ENCODE peak calls at places on chromosomes 2 and 18, in ten cellular contexts. One of them, this sample, is unnamed. For H3K9me3, the result is how much of the 10 kb centered on the place peaks cover.

GRCh38 chr2:6955523-6956136 is 38.4 kb downstream of the RNF144A start:
- DNase-seq in RWPE2: no peak
- DNase-seq in right cardiac atrium: no peak
- DNase-seq in GM23248: peak
- DNase-seq in SK-N-SH: no peak
- DNase-seq in IMR-90: no peak
- DNase-seq in upper lobe of right lung: no peak
- DNase-seq in CD8-positive, alpha-beta memory T cell: no peak
- DNase-seq in ascending aorta: no peak
- DNase-seq in thoracic aorta: no peak
- DNase-seq in this sample: no peak

GRCh38 chr2:132651115-132652099 is 18.6 kb downstream of the LYPD1 start:
- DNase-seq in RWPE2: no peak
- DNase-seq in right cardiac atrium: no peak
- DNase-seq in GM23248: peak
- DNase-seq in SK-N-SH: peak
- DNase-seq in IMR-90: peak
- DNase-seq in upper lobe of right lung: no peak
- DNase-seq in CD8-positive, alpha-beta memory T cell: no peak
- DNase-seq in ascending aorta: no peak
- DNase-seq in thoracic aorta: no peak
- DNase-seq in this sample: no peak

GRCh38 chr2:222900354-222900753 is 39.5 kb downstream of the ACSL3 start:
- DNase-seq in RWPE2: no peak
- DNase-seq in right cardiac atrium: no peak
- DNase-seq in GM23248: peak
- DNase-seq in SK-N-SH: no peak
- DNase-seq in IMR-90: peak
- DNase-seq in upper lobe of right lung: no peak
- DNase-seq in CD8-positive, alpha-beta memory T cell: no peak
- DNase-seq in ascending aorta: no peak
- DNase-seq in thoracic aorta: no peak
- DNase-seq in this sample: no peak

GRCh38 chr2:179255129-179255528 is 9.5 kb downstream of the SESTD1 start:
- DNase-seq in RWPE2: no peak
- DNase-seq in right cardiac atrium: no peak
- DNase-seq in GM23248: no peak
- DNase-seq in SK-N-SH: no peak
- DNase-seq in IMR-90: no peak
- DNase-seq in upper lobe of right lung: no peak
- DNase-seq in CD8-positive, alpha-beta memory T cell: no peak
- DNase-seq in ascending aorta: no peak
- DNase-seq in thoracic aorta: no peak
- DNase-seq in this sample: no peak

GRCh38 chr18:55876254-55876653 is 288.3 kb upstream of the TCF4 start:
- DNase-seq in RWPE2: no peak
- DNase-seq in right cardiac atrium: no peak
- DNase-seq in GM23248: no peak
- DNase-seq in SK-N-SH: no peak
- DNase-seq in IMR-90: no peak
- DNase-seq in upper lobe of right lung: no peak
- DNase-seq in CD8-positive, alpha-beta memory T cell: no peak
- DNase-seq in ascending aorta: no peak
- DNase-seq in thoracic aorta: no peak
- DNase-seq in this sample: no peak

GRCh38 chr2:238264072-238264460 is 24.2 kb upstream of the HES6 start:
- DNase-seq in RWPE2: no peak
- DNase-seq in right cardiac atrium: no peak
- DNase-seq in GM23248: no peak
- DNase-seq in SK-N-SH: no peak
- DNase-seq in IMR-90: no peak
- DNase-seq in upper lobe of right lung: no peak
- DNase-seq in CD8-positive, alpha-beta memory T cell: no peak
- DNase-seq in ascending aorta: no peak
- DNase-seq in thoracic aorta: no peak
- DNase-seq in this sample: no peak

GRCh38 chr18:56799756-56800155 is 148.6 kb downstream of the WDR7 start:
- DNase-seq in RWPE2: no peak
- DNase-seq in right cardiac atrium: no peak
- DNase-seq in GM23248: peak
- DNase-seq in SK-N-SH: no peak
- DNase-seq in IMR-90: peak
- DNase-seq in upper lobe of right lung: no peak
- DNase-seq in CD8-positive, alpha-beta memory T cell: no peak
- DNase-seq in ascending aorta: no peak
- DNase-seq in thoracic aorta: no peak
- DNase-seq in this sample: no peak

GRCh38 chr18:56563568-56563967 is 74.8 kb downstream of the TXNL1 start:
- DNase-seq in RWPE2: no peak
- DNase-seq in right cardiac atrium: peak
- DNase-seq in GM23248: no peak
- DNase-seq in SK-N-SH: no peak
- DNase-seq in IMR-90: no peak
- DNase-seq in upper lobe of right lung: no peak
- DNase-seq in CD8-positive, alpha-beta memory T cell: no peak
- DNase-seq in ascending aorta: no peak
- DNase-seq in thoracic aorta: no peak
- DNase-seq in this sample: no peak

GRCh38 chr2:3257166-3257565 is 120.5 kb downstream of the EIPR1 start:
- DNase-seq in RWPE2: no peak
- DNase-seq in right cardiac atrium: no peak
- DNase-seq in GM23248: no peak
- DNase-seq in SK-N-SH: peak
- DNase-seq in IMR-90: peak
- DNase-seq in upper lobe of right lung: no peak
- DNase-seq in CD8-positive, alpha-beta memory T cell: no peak
- DNase-seq in ascending aorta: no peak
- DNase-seq in thoracic aorta: no peak
- DNase-seq in this sample: no peak

GRCh38 chr2:200472853-200473464 is 36.9 kb downstream of the KCTD18 start:
- DNase-seq in RWPE2: no peak
- DNase-seq in right cardiac atrium: no peak
- DNase-seq in GM23248: no peak
- DNase-seq in SK-N-SH: no peak
- DNase-seq in IMR-90: no peak
- DNase-seq in upper lobe of right lung: no peak
- DNase-seq in CD8-positive, alpha-beta memory T cell: no peak
- DNase-seq in ascending aorta: no peak
- DNase-seq in thoracic aorta: no peak
- DNase-seq in this sample: no peak

GRCh38 chr2:134245340-134245984 is 8.4 kb upstream of the MGAT5 start:
- DNase-seq in RWPE2: no peak
- DNase-seq in right cardiac atrium: peak
- DNase-seq in GM23248: peak
- DNase-seq in SK-N-SH: peak
- DNase-seq in IMR-90: peak
- DNase-seq in upper lobe of right lung: peak
- DNase-seq in CD8-positive, alpha-beta memory T cell: peak
- DNase-seq in ascending aorta: no peak
- DNase-seq in thoracic aorta: peak
- DNase-seq in this sample: peak

GRCh38 chr2:57902578-57902977 is 144.0 kb upstream of the VRK2 start:
- DNase-seq in RWPE2: no peak
- DNase-seq in right cardiac atrium: no peak
- DNase-seq in GM23248: no peak
- DNase-seq in SK-N-SH: no peak
- DNase-seq in IMR-90: no peak
- DNase-seq in upper lobe of right lung: no peak
- DNase-seq in CD8-positive, alpha-beta memory T cell: no peak
- DNase-seq in ascending aorta: no peak
- DNase-seq in thoracic aorta: no peak
- DNase-seq in this sample: no peak

GRCh38 chr2:240304746-240305161 is 130.7 kb upstream of the GPC1 start:
- DNase-seq in RWPE2: no peak
- DNase-seq in right cardiac atrium: no peak
- DNase-seq in GM23248: no peak
- DNase-seq in SK-N-SH: no peak
- DNase-seq in IMR-90: no peak
- DNase-seq in upper lobe of right lung: peak
- DNase-seq in CD8-positive, alpha-beta memory T cell: no peak
- DNase-seq in ascending aorta: no peak
- DNase-seq in thoracic aorta: no peak
- DNase-seq in this sample: no peak

GRCh38 chr18:79736846-79737245 is 57.2 kb downstream of the CTDP1 start:
- DNase-seq in RWPE2: peak
- DNase-seq in right cardiac atrium: peak
- DNase-seq in GM23248: no peak
- DNase-seq in SK-N-SH: no peak
- DNase-seq in IMR-90: no peak
- DNase-seq in upper lobe of right lung: peak
- DNase-seq in CD8-positive, alpha-beta memory T cell: peak
- DNase-seq in ascending aorta: no peak
- DNase-seq in thoracic aorta: no peak
- DNase-seq in this sample: no peak
- H3K9me3 ChIP-seq in RWPE2: under half
- H3K9me3 ChIP-seq in right cardiac atrium: under half
- H3K9me3 ChIP-seq in GM23248: under half
- H3K9me3 ChIP-seq in SK-N-SH: under half
- H3K9me3 ChIP-seq in IMR-90: under half
- H3K9me3 ChIP-seq in upper lobe of right lung: under half
- H3K9me3 ChIP-seq in CD8-positive, alpha-beta memory T cell: under half
- H3K9me3 ChIP-seq in ascending aorta: under half
- H3K9me3 ChIP-seq in thoracic aorta: under half
- H3K9me3 ChIP-seq in this sample: under half

GRCh38 chr2:160583823-160584537 is 90.4 kb upstream of the RBMS1 start:
- DNase-seq in RWPE2: no peak
- DNase-seq in right cardiac atrium: no peak
- DNase-seq in GM23248: no peak
- DNase-seq in SK-N-SH: no peak
- DNase-seq in IMR-90: no peak
- DNase-seq in upper lobe of right lung: no peak
- DNase-seq in CD8-positive, alpha-beta memory T cell: no peak
- DNase-seq in ascending aorta: no peak
- DNase-seq in thoracic aorta: no peak
- DNase-seq in this sample: no peak

GRCh38 chr2:160582481-160583161 is 89.0 kb upstream of the RBMS1 start:
- DNase-seq in RWPE2: no peak
- DNase-seq in right cardiac atrium: no peak
- DNase-seq in GM23248: peak
- DNase-seq in SK-N-SH: no peak
- DNase-seq in IMR-90: peak
- DNase-seq in upper lobe of right lung: no peak
- DNase-seq in CD8-positive, alpha-beta memory T cell: no peak
- DNase-seq in ascending aorta: no peak
- DNase-seq in thoracic aorta: no peak
- DNase-seq in this sample: no peak

GRCh38 chr2:160581448-160581847 is 87.8 kb upstream of the RBMS1 start:
- DNase-seq in RWPE2: no peak
- DNase-seq in right cardiac atrium: no peak
- DNase-seq in GM23248: no peak
- DNase-seq in SK-N-SH: no peak
- DNase-seq in IMR-90: no peak
- DNase-seq in upper lobe of right lung: no peak
- DNase-seq in CD8-positive, alpha-beta memory T cell: no peak
- DNase-seq in ascending aorta: no peak
- DNase-seq in thoracic aorta: no peak
- DNase-seq in this sample: no peak

GRCh38 chr2:160583162-160583522 is 89.5 kb upstream of the RBMS1 start:
- DNase-seq in RWPE2: no peak
- DNase-seq in right cardiac atrium: no peak
- DNase-seq in GM23248: peak
- DNase-seq in SK-N-SH: no peak
- DNase-seq in IMR-90: peak
- DNase-seq in upper lobe of right lung: no peak
- DNase-seq in CD8-positive, alpha-beta memory T cell: no peak
- DNase-seq in ascending aorta: no peak
- DNase-seq in thoracic aorta: no peak
- DNase-seq in this sample: no peak

DNA sequence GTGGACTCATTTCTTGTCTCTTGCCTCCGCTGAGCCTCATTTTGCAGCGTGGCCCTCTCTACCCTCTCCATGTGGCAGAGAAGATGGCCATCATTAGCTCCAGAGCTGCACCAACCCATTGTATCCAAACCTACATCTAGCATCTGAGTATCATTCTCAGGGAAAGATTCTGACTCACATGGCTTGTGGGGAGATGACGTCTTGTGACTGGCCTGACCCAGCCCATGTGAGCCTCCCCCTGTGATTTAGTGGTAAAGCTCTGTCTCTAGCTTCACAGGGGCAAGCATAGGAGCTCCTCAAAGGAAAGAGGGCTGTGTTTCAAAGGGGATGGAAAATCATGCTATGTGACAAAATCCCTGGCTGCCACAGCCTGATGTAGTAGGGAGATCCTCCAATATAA is 87.4 kb upstream of the RBMS1 start:
- DNase-seq in RWPE2: no peak
- DNase-seq in right cardiac atrium: no peak
- DNase-seq in GM23248: peak
- DNase-seq in SK-N-SH: no peak
- DNase-seq in IMR-90: peak
- DNase-seq in upper lobe of right lung: no peak
- DNase-seq in CD8-positive, alpha-beta memory T cell: no peak
- DNase-seq in ascending aorta: no peak
- DNase-seq in thoracic aorta: no peak
- DNase-seq in this sample: no peak
- H3K9me3 ChIP-seq in RWPE2: under half
- H3K9me3 ChIP-seq in right cardiac atrium: under half
- H3K9me3 ChIP-seq in GM23248: under half
- H3K9me3 ChIP-seq in SK-N-SH: under half
- H3K9me3 ChIP-seq in IMR-90: under half
- H3K9me3 ChIP-seq in upper lobe of right lung: under half
- H3K9me3 ChIP-seq in CD8-positive, alpha-beta memory T cell: under half
- H3K9me3 ChIP-seq in ascending aorta: under half
- H3K9me3 ChIP-seq in thoracic aorta: under half
- H3K9me3 ChIP-seq in this sample: under half

GRCh38 chr2:121069434-121069969 is 215.5 kb downstream of the TFCP2L1 start:
- DNase-seq in RWPE2: no peak
- DNase-seq in right cardiac atrium: no peak
- DNase-seq in GM23248: no peak
- DNase-seq in SK-N-SH: no peak
- DNase-seq in IMR-90: no peak
- DNase-seq in upper lobe of right lung: no peak
- DNase-seq in CD8-positive, alpha-beta memory T cell: no peak
- DNase-seq in ascending aorta: no peak
- DNase-seq in thoracic aorta: no peak
- DNase-seq in this sample: no peak
- H3K9me3 ChIP-seq in RWPE2: under half
- H3K9me3 ChIP-seq in right cardiac atrium: under half
- H3K9me3 ChIP-seq in GM23248: under half
- H3K9me3 ChIP-seq in SK-N-SH: under half
- H3K9me3 ChIP-seq in IMR-90: under half
- H3K9me3 ChIP-seq in upper lobe of right lung: under half
- H3K9me3 ChIP-seq in CD8-positive, alpha-beta memory T cell: under half
- H3K9me3 ChIP-seq in ascending aorta: under half
- H3K9me3 ChIP-seq in thoracic aorta: under half
- H3K9me3 ChIP-seq in this sample: under half

DNA sequence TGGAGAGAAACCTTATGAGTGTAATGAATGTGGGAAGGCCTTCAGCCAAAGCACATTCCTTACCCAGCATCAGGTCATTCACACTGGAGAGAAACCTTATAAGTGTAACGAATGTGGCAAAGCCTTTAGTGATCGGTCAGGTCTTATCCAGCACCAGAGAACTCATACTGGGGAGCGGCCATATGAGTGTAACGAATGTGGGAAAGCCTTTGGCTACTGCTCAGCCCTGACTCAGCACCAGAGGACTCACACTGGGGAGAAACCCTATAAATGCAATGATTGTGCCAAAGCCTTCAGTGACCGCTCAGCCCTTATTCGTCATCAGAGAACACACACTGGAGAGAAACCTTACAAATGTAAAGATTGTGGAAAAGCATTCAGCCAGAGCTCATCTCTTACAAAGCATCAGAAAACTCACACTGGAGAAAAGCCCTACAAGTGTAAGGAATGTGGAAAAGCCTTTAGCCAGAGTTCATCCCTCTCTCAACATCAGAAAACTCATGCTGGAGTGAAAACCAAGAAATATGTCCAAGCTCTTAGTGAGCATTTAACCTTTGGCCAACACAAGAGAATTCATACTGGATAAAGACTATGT is 7.8 kb downstream of the ZNF892 start:
- DNase-seq in RWPE2: no peak
- DNase-seq in right cardiac atrium: no peak
- DNase-seq in GM23248: peak
- DNase-seq in SK-N-SH: no peak
- DNase-seq in IMR-90: no peak
- DNase-seq in upper lobe of right lung: no peak
- DNase-seq in CD8-positive, alpha-beta memory T cell: no peak
- DNase-seq in ascending aorta: no peak
- DNase-seq in thoracic aorta: no peak
- DNase-seq in this sample: no peak
- H3K9me3 ChIP-seq in RWPE2: under half
- H3K9me3 ChIP-seq in right cardiac atrium: under half
- H3K9me3 ChIP-seq in GM23248: under half
- H3K9me3 ChIP-seq in SK-N-SH: under half
- H3K9me3 ChIP-seq in IMR-90: half or more
- H3K9me3 ChIP-seq in upper lobe of right lung: half or more
- H3K9me3 ChIP-seq in CD8-positive, alpha-beta memory T cell: half or more
- H3K9me3 ChIP-seq in ascending aorta: half or more
- H3K9me3 ChIP-seq in thoracic aorta: half or more
- H3K9me3 ChIP-seq in this sample: half or more